ENCODE peak calls at places on chromosomes 12 and 14, in ten cellular contexts. S is stimulated activated CD4-positive, alpha-beta T cell treated with anti-CD3 and anti-CD28 coated beads, Interleukin-1b, Interleukin-23, amount 100 ng/mL, for 24 hours; J is left colon; X is mucosa of descending colon; G is dermis microvascular lymphatic vessel endothelial cell; W is stimulated activated CD8-positive, alpha-beta memory T cell treated with anti-CD3 and anti-CD28 coated beads, Interleukin-15, amount 100 ng/mL, for 24 hours; D is HCT116; V is lower lobe of right lung; H is RPMI7951; Y is NCI-H2029. P is an unnamed sample.

GRCh38 chr12:9208236-9208635 is at the start of gene PZP:
- DNase-seq in S (no peak), J (no peak), X (no peak), G (no peak), W (no peak), D (no peak), V (no peak), H (no peak), Y (no peak), P (no peak)

GRCh38 chr12:72093930-72094329 is 155.3 kb downstream of the TPH2 start:
- DNase-seq in S (no peak), J (no peak), X (no peak), G (no peak), W (no peak), D (no peak), V (no peak), H (no peak), Y (peak; percentile 56), P (no peak)

GRCh38 chr14:34053666-34054065 is 102.8 kb upstream of the EGLN3 start:
- DNase-seq in S (no peak), J (peak; percentile 45), X (peak; percentile 44), G (peak; percentile 79), W (no peak), D (no peak), V (no peak), H (peak; percentile 31), Y (no peak), P (no peak)

GRCh38 chr12:31238764-31239387 is 87.1 kb downstream of the SINHCAF start:
- DNase-seq in S (peak; percentile 41), J (peak; percentile 51), X (no peak), G (peak; percentile 32), W (no peak), D (peak; percentile 54), V (no peak), H (peak; percentile 59), Y (peak; percentile 62), P (peak; percentile 32)

GRCh38 chr12:5078423-5078822 is 34.7 kb downstream of the KCNA5 start:
- DNase-seq in S (no peak), J (no peak), X (no peak), G (no peak), W (no peak), D (no peak), V (no peak), H (peak; percentile 76), Y (peak; percentile 48), P (no peak)

GRCh38 chr14:54337314-54337713 is 59.5 kb upstream of the CDKN3 start:
- DNase-seq in S (no peak), J (no peak), X (no peak), G (no peak), W (no peak), D (no peak), V (no peak), H (no peak), Y (no peak), P (no peak)

GRCh38 chr12:121296618-121297476 is at the start of gene CAMKK2:
- DNase-seq in S (peak; percentile 74), J (peak; percentile 80), X (peak; percentile 90), G (no peak), W (peak; percentile 66), D (peak; percentile 54), V (peak; percentile 89), H (peak; percentile 81), Y (peak; percentile 77), P (peak; percentile 46)

GRCh38 chr14:95361373-95362179 is 41.9 kb upstream of the CLMN start:
- DNase-seq in S (peak; percentile 8), J (peak; percentile 62), X (peak; percentile 70), G (peak; percentile 6), W (peak; percentile 15), D (peak; percentile 24), V (peak; percentile 61), H (no peak), Y (no peak), P (no peak)

GRCh38 chr12:49456280-49456679 is 82.5 kb upstream of the KCNH3 start:
- DNase-seq in S (no peak), J (no peak), X (no peak), G (no peak), W (no peak), D (no peak), V (no peak), H (no peak), Y (no peak), P (no peak)

GRCh38 chr14:34436118-34436905 is 25.7 kb downstream of the SPTSSA start:
- DNase-seq in S (no peak), J (no peak), X (no peak), G (no peak), W (no peak), D (no peak), V (no peak), H (peak; percentile 11), Y (no peak), P (no peak)

GRCh38 chr12:23217158-23217557 is 592.2 kb downstream of the ETNK1 start:
- DNase-seq in S (no peak), J (no peak), X (no peak), G (no peak), W (no peak), D (no peak), V (no peak), H (no peak), Y (no peak), P (no peak)

GRCh38 chr12:124463341-124463861 is 104.0 kb downstream of the NCOR2 start:
- DNase-seq in S (no peak), J (no peak), X (peak; percentile 44), G (no peak), W (no peak), D (no peak), V (peak; percentile 30), H (no peak), Y (no peak), P (no peak)

GRCh38 chr12:49089831-49090773 is 4.5 kb downstream of the DHH start:
- DNase-seq in S (no peak), J (no peak), X (no peak), G (no peak), W (no peak), D (no peak), V (peak; percentile 52), H (no peak), Y (no peak), P (no peak)

GRCh38 chr12:56041579-56042429 is at the start of gene RPS26:
- DNase-seq in S (peak; percentile 75), J (peak; percentile 98), X (peak; percentile 97), G (peak; percentile 99), W (peak; percentile 63), D (peak; percentile 100), V (peak; percentile 96), H (peak; percentile 99), Y (peak; percentile 99), P (peak; percentile 97)

GRCh38 chr12:33357181-33357580 is 82.4 kb downstream of the SYT10 start:
- DNase-seq in S (no peak), J (no peak), X (no peak), G (no peak), W (no peak), D (no peak), V (no peak), H (no peak), Y (no peak), P (no peak)

GRCh38 chr12:51911788-51912711 is 4.7 kb downstream of the ACVRL1 start:
- DNase-seq in S (no peak), J (no peak), X (no peak), G (peak; percentile 83), W (no peak), D (no peak), V (peak; percentile 75), H (no peak), Y (no peak), P (no peak)

GRCh38 chr12:54006700-54007220 is 2.0 kb upstream of the HOXC8 start:
- DNase-seq in S (no peak), J (no peak), X (peak; percentile 23), G (no peak), W (no peak), D (no peak), V (no peak), H (no peak), Y (no peak), P (no peak)

GRCh38 chr12:118436002-118436724 is 59.8 kb downstream of the SUDS3 start:
- DNase-seq in S (no peak), J (no peak), X (no peak), G (no peak), W (no peak), D (peak; percentile 12), V (no peak), H (no peak), Y (no peak), P (no peak)

GRCh38 chr12:51773145-51773869 is 75.2 kb downstream of the FIGNL2 start:
- DNase-seq in S (no peak), J (no peak), X (no peak), G (peak; percentile 4), W (no peak), D (peak; percentile 10), V (no peak), H (peak; percentile 66), Y (no peak), P (no peak)

GRCh38 chr12:106109168-106109910 is 29.4 kb downstream of the NUAK1 start:
- DNase-seq in S (no peak), J (no peak), X (no peak), G (no peak), W (no peak), D (no peak), V (no peak), H (no peak), Y (no peak), P (no peak)

GRCh38 chr12:97306121-97306520 is 156.5 kb upstream of the RMST start:
- DNase-seq in S (no peak), J (no peak), X (no peak), G (peak; percentile 22), W (no peak), D (no peak), V (no peak), H (no peak), Y (no peak), P (no peak)

GRCh38 chr12:93896427-93896826 is 219.3 kb downstream of the CRADD start:
- DNase-seq in S (no peak), J (no peak), X (no peak), G (no peak), W (no peak), D (no peak), V (no peak), H (no peak), Y (no peak), P (no peak)

GRCh38 chr14:96255501-96256366 is at the start of gene BDKRB1:
- DNase-seq in S (no peak), J (no peak), X (no peak), G (no peak), W (no peak), D (no peak), V (no peak), H (peak; percentile 63), Y (no peak), P (no peak)

P was measured in NCI-H1048.